ENCODE peak calls at places on chromosomes 3 and 15, in eight cellular contexts. S, X, A, F, I, J, G and K are unnamed samples.

GRCh38 chr3:13083898-13084297 is 10.7 kb upstream of the IQSEC1 start:
- DNase-seq in S (no peak), X (no peak), A (no peak), F (no peak), I (no peak), J (no peak), G (no peak), K (no peak)

GRCh38 chr15:68658151-68658550 is 79.4 kb downstream of the CORO2B start:
- DNase-seq in S (no peak), X (no peak), A (peak; percentile 21), F (no peak), I (no peak), J (no peak), G (no peak), K (no peak)

GRCh38 chr3:120438971-120439370 is 11.8 kb downstream of the FSTL1 start:
- DNase-seq in S (no peak), X (no peak), A (peak; percentile 23), F (no peak), I (no peak), J (peak; percentile 18), G (peak; percentile 57), K (no peak)

GRCh38 chr15:93124126-93124525 is 35.1 kb upstream of the RGMA start:
- DNase-seq in S (no peak), X (no peak), A (no peak), F (no peak), I (no peak), J (no peak), G (no peak), K (no peak)

GRCh38 chr3:177633671-177634207 is 436.5 kb upstream of the TBL1XR1 start:
- DNase-seq in S (no peak), X (no peak), A (no peak), F (no peak), I (no peak), J (no peak), G (peak; percentile 35), K (no peak)

GRCh38 chr3:196643201-196643749 is 3.8 kb downstream of the NRROS start:
- DNase-seq in S (peak; percentile 90), X (peak; percentile 97), A (no peak), F (no peak), I (no peak), J (no peak), G (no peak), K (no peak)

GRCh38 chr15:25715536-25716413 is 147.4 kb downstream of the ATP10A start:
- DNase-seq in S (no peak), X (no peak), A (no peak), F (no peak), I (no peak), J (no peak), G (no peak), K (no peak)

GRCh38 chr3:134373278-134373941 is 837 bp downstream of the AMOTL2 start:
- DNase-seq in S (no peak), X (no peak), A (peak; percentile 88), F (peak; percentile 84), I (peak; percentile 89), J (no peak), G (peak; percentile 95), K (peak; percentile 87)

GRCh38 chr3:113222412-113223086 is 11.2 kb downstream of the BOC start:
- DNase-seq in S (no peak), X (no peak), A (peak; percentile 79), F (peak; percentile 42), I (no peak), J (no peak), G (no peak), K (no peak)

GRCh38 chr15:37135225-37135624 is 34.9 kb upstream of the MEIS2 start:
- DNase-seq in S (peak; percentile 18), X (no peak), A (no peak), F (no peak), I (no peak), J (no peak), G (peak; percentile 46), K (no peak)

GRCh38 chr3:194136519-194137313 is 768 bp downstream of the HES1 start:
- DNase-seq in S (no peak), X (peak; percentile 51), A (peak; percentile 59), F (peak; percentile 56), I (no peak), J (no peak), G (peak; percentile 76), K (peak; percentile 57)

GRCh38 chr3:160801386-160802118 is 45.5 kb downstream of the PPM1L start:
- DNase-seq in S (peak; percentile 97), X (peak; percentile 82), A (no peak), F (no peak), I (no peak), J (no peak), G (no peak), K (no peak)

GRCh38 chr3:38579146-38579545 is 70.3 kb downstream of the SCN5A start:
- DNase-seq in S (no peak), X (no peak), A (peak; percentile 66), F (peak; percentile 78), I (peak; percentile 29), J (no peak), G (peak; percentile 4), K (no peak)

GRCh38 chr3:133472242-133472641 is 72.4 kb downstream of the BFSP2 start:
- DNase-seq in S (no peak), X (no peak), A (peak; percentile 68), F (no peak), I (no peak), J (no peak), G (peak; percentile 54), K (no peak)

GRCh38 chr3:17972889-17973558 is 230.6 kb upstream of the TBC1D5 start:
- DNase-seq in S (no peak), X (no peak), A (no peak), F (no peak), I (no peak), J (no peak), G (no peak), K (no peak)

GRCh38 chr3:29447946-29448632 is 167.2 kb downstream of the RBMS3 start:
- DNase-seq in S (no peak), X (no peak), A (no peak), F (no peak), I (no peak), J (peak; percentile 55), G (no peak), K (no peak)

GRCh38 chr3:64266065-64266874 is 41.0 kb upstream of the PRICKLE2 start:
- DNase-seq in S (no peak), X (no peak), A (no peak), F (no peak), I (no peak), J (peak; percentile 43), G (peak; percentile 91), K (peak; percentile 51)

GRCh38 chr3:136109499-136109898 is 86.6 kb downstream of the MSL2 start:
- DNase-seq in S (no peak), X (no peak), A (no peak), F (no peak), I (no peak), J (no peak), G (no peak), K (no peak)

GRCh38 chr3:183189641-183190040 is 27.1 kb upstream of the LAMP3 start:
- DNase-seq in S (no peak), X (no peak), A (no peak), F (no peak), I (no peak), J (no peak), G (no peak), K (no peak)

GRCh38 chr3:12750223-12750622 is 8.8 kb downstream of the TMEM40 start:
- DNase-seq in S (no peak), X (no peak), A (peak; percentile 79), F (no peak), I (peak; percentile 61), J (no peak), G (peak; percentile 87), K (no peak)

GRCh38 chr3:133572158-133573053 is 1.1 kb upstream of the CDV3 start:
- DNase-seq in S (no peak), X (peak; percentile 67), A (no peak), F (no peak), I (no peak), J (no peak), G (peak; percentile 78), K (no peak)

GRCh38 chr15:73564255-73564654 is 68.9 kb downstream of the NPTN start:
- DNase-seq in S (peak; percentile 84), X (peak; percentile 56), A (no peak), F (no peak), I (peak; percentile 33), J (peak; percentile 10), G (peak; percentile 72), K (no peak)

GRCh38 chr3:158845748-158846350 is 44.0 kb downstream of the MFSD1 start:
- DNase-seq in S (peak; percentile 50), X (no peak), A (peak; percentile 42), F (peak; percentile 68), I (no peak), J (no peak), G (peak; percentile 70), K (no peak)

GRCh38 chr3:11998091-11998490 is 6.1 kb upstream of the SYN2 start:
- DNase-seq in S (no peak), X (no peak), A (no peak), F (no peak), I (no peak), J (no peak), G (no peak), K (no peak)

GRCh38 chr3:13053425-13053824 is 19.8 kb downstream of the IQSEC1 start:
- DNase-seq in S (no peak), X (no peak), A (no peak), F (no peak), I (no peak), J (no peak), G (no peak), K (no peak)

GRCh38 chr3:7285502-7285901 is 424.6 kb downstream of the GRM7 start:
- DNase-seq in S (no peak), X (no peak), A (peak; percentile 65), F (no peak), I (no peak), J (no peak), G (no peak), K (no peak)

GRCh38 chr15:59191855-59192237 is 14.8 kb upstream of the LDHAL6B start:
- DNase-seq in S (no peak), X (no peak), A (no peak), F (no peak), I (no peak), J (peak; percentile 97), G (peak; percentile 97), K (no peak)

GRCh38 chr3:133097214-133097613 is 59.0 kb downstream of the TMEM108 start:
- DNase-seq in S (no peak), X (no peak), A (no peak), F (peak; percentile 11), I (no peak), J (no peak), G (no peak), K (no peak)

GRCh38 chr3:66450389-66451022 is 50.3 kb downstream of the LRIG1 start:
- DNase-seq in S (no peak), X (no peak), A (peak; percentile 85), F (no peak), I (peak; percentile 84), J (no peak), G (peak; percentile 15), K (peak; percentile 68)

GRCh38 chr3:36954452-36955134 is 9.7 kb upstream of the TRANK1 start:
- DNase-seq in S (no peak), X (no peak), A (no peak), F (no peak), I (no peak), J (no peak), G (peak; percentile 15), K (no peak)

GRCh38 chr3:10542518-10542917 is 37.1 kb upstream of the ATP2B2 start:
- DNase-seq in S (no peak), X (no peak), A (no peak), F (no peak), I (no peak), J (no peak), G (no peak), K (no peak)

GRCh38 chr3:23624305-23624704 is 181.4 kb upstream of the UBE2E1 start:
- DNase-seq in S (no peak), X (no peak), A (no peak), F (no peak), I (no peak), J (no peak), G (no peak), K (no peak)

GRCh38 chr3:132008841-132009638 is 25.8 kb downstream of the CPNE4 start:
- DNase-seq in S (no peak), X (no peak), A (no peak), F (no peak), I (no peak), J (no peak), G (no peak), K (no peak)